ENCODE peak calls at places on chromosomes 2 and 18, in nine cellular contexts. One of them, this sample, is unnamed.

GRCh38 chr2:240818543-240819403 is 1.2 kb downstream of the KIF1A start:
- DNase-seq in cardiac fibroblast: no peak
- DNase-seq in AG04450: no peak
- DNase-seq in heart right ventricle: no peak
- DNase-seq in gastrocnemius medialis: no peak
- DNase-seq in pancreas: peak; percentile 64
- DNase-seq in GM12865: no peak
- DNase-seq in H1: peak; percentile 79
- DNase-seq in Peyer's patch: no peak
- DNase-seq in this sample: no peak

GRCh38 chr2:105612049-105612448 is 132.7 kb upstream of the NCK2 start:
- DNase-seq in cardiac fibroblast: no peak
- DNase-seq in AG04450: no peak
- DNase-seq in heart right ventricle: no peak
- DNase-seq in gastrocnemius medialis: no peak
- DNase-seq in pancreas: no peak
- DNase-seq in GM12865: no peak
- DNase-seq in H1: no peak
- DNase-seq in Peyer's patch: no peak
- DNase-seq in this sample: no peak

GRCh38 chr2:18814387-18814786 is 225.0 kb upstream of the NT5C1B start:
- DNase-seq in cardiac fibroblast: peak; percentile 62
- DNase-seq in AG04450: peak; percentile 58
- DNase-seq in heart right ventricle: no peak
- DNase-seq in gastrocnemius medialis: no peak
- DNase-seq in pancreas: no peak
- DNase-seq in GM12865: peak; percentile 12
- DNase-seq in H1: no peak
- DNase-seq in Peyer's patch: no peak
- DNase-seq in this sample: peak; percentile 77

GRCh38 chr2:212974692-212975091 is 176.7 kb downstream of the IKZF2 start:
- DNase-seq in cardiac fibroblast: peak; percentile 82
- DNase-seq in AG04450: peak; percentile 32
- DNase-seq in heart right ventricle: no peak
- DNase-seq in gastrocnemius medialis: no peak
- DNase-seq in pancreas: no peak
- DNase-seq in GM12865: no peak
- DNase-seq in H1: no peak
- DNase-seq in Peyer's patch: no peak
- DNase-seq in this sample: peak; percentile 82

GRCh38 chr2:156430236-156430977 is 5.8 kb upstream of the GPD2 start:
- DNase-seq in cardiac fibroblast: peak; percentile 22
- DNase-seq in AG04450: no peak
- DNase-seq in heart right ventricle: no peak
- DNase-seq in gastrocnemius medialis: no peak
- DNase-seq in pancreas: no peak
- DNase-seq in GM12865: no peak
- DNase-seq in H1: no peak
- DNase-seq in Peyer's patch: no peak
- DNase-seq in this sample: no peak

GRCh38 chr18:63273170-63273925 is 46.2 kb downstream of the BCL2 start:
- DNase-seq in cardiac fibroblast: no peak
- DNase-seq in AG04450: no peak
- DNase-seq in heart right ventricle: no peak
- DNase-seq in gastrocnemius medialis: no peak
- DNase-seq in pancreas: no peak
- DNase-seq in GM12865: no peak
- DNase-seq in H1: no peak
- DNase-seq in Peyer's patch: peak; percentile 48
- DNase-seq in this sample: no peak

GRCh38 chr2:2573658-2574293 is 242.7 kb upstream of the MYT1L start:
- DNase-seq in cardiac fibroblast: peak; percentile 8
- DNase-seq in AG04450: no peak
- DNase-seq in heart right ventricle: no peak
- DNase-seq in gastrocnemius medialis: no peak
- DNase-seq in pancreas: no peak
- DNase-seq in GM12865: peak; percentile 7
- DNase-seq in H1: peak; percentile 36
- DNase-seq in Peyer's patch: no peak
- DNase-seq in this sample: no peak

GRCh38 chr2:2787301-2787907 is 456.3 kb upstream of the MYT1L start:
- DNase-seq in cardiac fibroblast: no peak
- DNase-seq in AG04450: no peak
- DNase-seq in heart right ventricle: peak; percentile 48
- DNase-seq in gastrocnemius medialis: no peak
- DNase-seq in pancreas: no peak
- DNase-seq in GM12865: no peak
- DNase-seq in H1: no peak
- DNase-seq in Peyer's patch: no peak
- DNase-seq in this sample: no peak

GRCh38 chr2:212777020-212777491 is 238.5 kb upstream of the ERBB4 start:
- DNase-seq in cardiac fibroblast: peak; percentile 67
- DNase-seq in AG04450: no peak
- DNase-seq in heart right ventricle: no peak
- DNase-seq in gastrocnemius medialis: no peak
- DNase-seq in pancreas: no peak
- DNase-seq in GM12865: peak; percentile 38
- DNase-seq in H1: no peak
- DNase-seq in Peyer's patch: no peak
- DNase-seq in this sample: peak; percentile 13

GRCh38 chr2:169272035-169272434 is 90.3 kb downstream of the LRP2 start:
- DNase-seq in cardiac fibroblast: no peak
- DNase-seq in AG04450: no peak
- DNase-seq in heart right ventricle: no peak
- DNase-seq in gastrocnemius medialis: no peak
- DNase-seq in pancreas: no peak
- DNase-seq in GM12865: no peak
- DNase-seq in H1: no peak
- DNase-seq in Peyer's patch: no peak
- DNase-seq in this sample: no peak

GRCh38 chr2:120771556-120772208 is 36.0 kb downstream of the GLI2 start:
- DNase-seq in cardiac fibroblast: peak; percentile 89
- DNase-seq in AG04450: peak; percentile 72
- DNase-seq in heart right ventricle: peak; percentile 45
- DNase-seq in gastrocnemius medialis: no peak
- DNase-seq in pancreas: peak; percentile 24
- DNase-seq in GM12865: no peak
- DNase-seq in H1: no peak
- DNase-seq in Peyer's patch: no peak
- DNase-seq in this sample: peak; percentile 52

GRCh38 chr2:232588680-232589585 is 38.4 kb downstream of the EIF4E2 start:
- DNase-seq in cardiac fibroblast: peak; percentile 64
- DNase-seq in AG04450: peak; percentile 60
- DNase-seq in heart right ventricle: no peak
- DNase-seq in gastrocnemius medialis: peak; percentile 69
- DNase-seq in pancreas: peak; percentile 86
- DNase-seq in GM12865: no peak
- DNase-seq in H1: no peak
- DNase-seq in Peyer's patch: no peak
- DNase-seq in this sample: peak; percentile 70

GRCh38 chr18:37421349-37422080 is 144.1 kb downstream of the CELF4 start:
- DNase-seq in cardiac fibroblast: no peak
- DNase-seq in AG04450: no peak
- DNase-seq in heart right ventricle: no peak
- DNase-seq in gastrocnemius medialis: no peak
- DNase-seq in pancreas: no peak
- DNase-seq in GM12865: no peak
- DNase-seq in H1: no peak
- DNase-seq in Peyer's patch: no peak
- DNase-seq in this sample: no peak

GRCh38 chr2:168210216-168210897 is 37.0 kb downstream of the STK39 start:
- DNase-seq in cardiac fibroblast: no peak
- DNase-seq in AG04450: no peak
- DNase-seq in heart right ventricle: no peak
- DNase-seq in gastrocnemius medialis: no peak
- DNase-seq in pancreas: no peak
- DNase-seq in GM12865: no peak
- DNase-seq in H1: no peak
- DNase-seq in Peyer's patch: no peak
- DNase-seq in this sample: no peak

GRCh38 chr2:175686002-175686401 is 316.1 kb downstream of the LNPK start:
- DNase-seq in cardiac fibroblast: no peak
- DNase-seq in AG04450: no peak
- DNase-seq in heart right ventricle: no peak
- DNase-seq in gastrocnemius medialis: no peak
- DNase-seq in pancreas: no peak
- DNase-seq in GM12865: no peak
- DNase-seq in H1: no peak
- DNase-seq in Peyer's patch: no peak
- DNase-seq in this sample: no peak

DNA sequence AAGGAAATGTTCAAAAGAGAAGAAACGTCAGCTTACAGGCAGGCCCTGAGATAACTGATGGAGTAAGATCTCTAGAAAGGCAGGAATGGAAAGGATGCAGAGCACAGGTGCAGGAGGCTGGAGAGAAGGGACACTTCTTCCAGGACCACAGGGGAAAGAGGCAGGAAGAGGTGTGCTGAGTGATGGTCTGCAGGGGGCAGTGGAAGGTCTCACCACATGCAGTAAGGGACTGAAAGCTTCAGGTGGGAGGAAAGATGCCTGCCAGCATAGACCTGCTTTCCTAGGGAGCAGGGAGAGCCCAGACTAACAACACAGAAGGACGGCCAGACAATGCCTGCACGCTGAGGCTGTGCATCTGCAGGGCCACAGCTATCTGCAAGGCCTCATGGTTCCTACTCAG is 156.8 kb downstream of the L3MBTL4 start:
- DNase-seq in cardiac fibroblast: no peak
- DNase-seq in AG04450: no peak
- DNase-seq in heart right ventricle: no peak
- DNase-seq in gastrocnemius medialis: no peak
- DNase-seq in pancreas: no peak
- DNase-seq in GM12865: no peak
- DNase-seq in H1: no peak
- DNase-seq in Peyer's patch: no peak
- DNase-seq in this sample: no peak
- TF ChIP-seq CTCF in cardiac fibroblast: no peak
- TF ChIP-seq CTCF in AG04450: no peak
- TF ChIP-seq CTCF in heart right ventricle: no peak
- TF ChIP-seq CTCF in gastrocnemius medialis: no peak
- TF ChIP-seq CTCF in pancreas: no peak
- TF ChIP-seq CTCF in GM12865: no peak
- TF ChIP-seq CTCF in H1: peak; percentile 63
- TF ChIP-seq CTCF in Peyer's patch: no peak
- TF ChIP-seq CTCF in this sample: no peak

GRCh38 chr2:208320686-208321085 is 54.6 kb downstream of the PIKFYVE start:
- DNase-seq in cardiac fibroblast: peak; percentile 51
- DNase-seq in AG04450: no peak
- DNase-seq in heart right ventricle: peak; percentile 47
- DNase-seq in gastrocnemius medialis: peak; percentile 47
- DNase-seq in pancreas: no peak
- DNase-seq in GM12865: peak; percentile 64
- DNase-seq in H1: no peak
- DNase-seq in Peyer's patch: peak; percentile 57
- DNase-seq in this sample: no peak
- H3K4me3 ChIP-seq in cardiac fibroblast: no peak overlapping the region
- H3K4me3 ChIP-seq in AG04450: no peak overlapping the region
- H3K4me3 ChIP-seq in heart right ventricle: no peak overlapping the region
- H3K4me3 ChIP-seq in gastrocnemius medialis: no peak overlapping the region
- H3K4me3 ChIP-seq in pancreas: no peak overlapping the region
- H3K4me3 ChIP-seq in GM12865: no peak overlapping the region
- H3K4me3 ChIP-seq in H1: no peak overlapping the region
- H3K4me3 ChIP-seq in Peyer's patch: no peak overlapping the region
- H3K4me3 ChIP-seq in this sample: no peak overlapping the region

GRCh38 chr18:6327485-6327884 is 87.2 kb downstream of the L3MBTL4 start:
- DNase-seq in cardiac fibroblast: no peak
- DNase-seq in AG04450: no peak
- DNase-seq in heart right ventricle: no peak
- DNase-seq in gastrocnemius medialis: no peak
- DNase-seq in pancreas: no peak
- DNase-seq in GM12865: no peak
- DNase-seq in H1: no peak
- DNase-seq in Peyer's patch: no peak
- DNase-seq in this sample: no peak

GRCh38 chr18:6326566-6326965 is 88.1 kb downstream of the L3MBTL4 start:
- DNase-seq in cardiac fibroblast: no peak
- DNase-seq in AG04450: no peak
- DNase-seq in heart right ventricle: no peak
- DNase-seq in gastrocnemius medialis: no peak
- DNase-seq in pancreas: no peak
- DNase-seq in GM12865: no peak
- DNase-seq in H1: no peak
- DNase-seq in Peyer's patch: no peak
- DNase-seq in this sample: no peak

GRCh38 chr18:6328624-6329016 is 86.1 kb downstream of the L3MBTL4 start:
- DNase-seq in cardiac fibroblast: no peak
- DNase-seq in AG04450: no peak
- DNase-seq in heart right ventricle: no peak
- DNase-seq in gastrocnemius medialis: no peak
- DNase-seq in pancreas: no peak
- DNase-seq in GM12865: no peak
- DNase-seq in H1: no peak
- DNase-seq in Peyer's patch: no peak
- DNase-seq in this sample: no peak

GRCh38 chr18:6327895-6328623 is 86.7 kb downstream of the L3MBTL4 start:
- DNase-seq in cardiac fibroblast: no peak
- DNase-seq in AG04450: no peak
- DNase-seq in heart right ventricle: no peak
- DNase-seq in gastrocnemius medialis: no peak
- DNase-seq in pancreas: no peak
- DNase-seq in GM12865: no peak
- DNase-seq in H1: no peak
- DNase-seq in Peyer's patch: no peak
- DNase-seq in this sample: peak; percentile 24

DNA sequence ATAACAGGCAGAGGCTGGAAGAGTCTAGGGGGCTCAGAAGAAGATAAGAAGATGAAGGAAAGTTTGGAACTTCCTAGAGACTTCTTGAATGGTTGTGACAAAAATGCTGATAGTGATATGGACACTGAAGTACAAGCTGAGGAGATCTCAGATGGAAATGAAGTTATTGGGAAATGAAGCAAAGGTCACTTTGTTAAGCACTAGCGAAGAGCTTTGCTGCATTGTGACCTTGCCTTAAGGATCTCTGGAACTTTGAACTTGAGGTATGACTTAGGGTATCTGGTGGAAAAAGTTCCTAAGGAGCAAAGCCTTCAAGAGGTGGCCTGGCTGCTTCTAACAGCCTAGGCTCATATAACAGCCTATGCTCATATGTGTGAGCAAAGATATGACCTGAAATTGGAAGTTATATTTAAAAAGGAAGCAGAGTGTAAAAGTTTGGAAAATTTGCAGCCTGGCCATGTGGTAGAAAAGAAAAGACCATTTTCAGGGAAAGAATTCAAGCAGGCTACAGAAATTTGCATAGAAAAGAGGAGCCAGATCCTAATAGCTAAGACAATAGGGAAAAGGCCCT is 91.3 kb downstream of the L3MBTL4 start:
- DNase-seq in cardiac fibroblast: no peak
- DNase-seq in AG04450: no peak
- DNase-seq in heart right ventricle: no peak
- DNase-seq in gastrocnemius medialis: no peak
- DNase-seq in pancreas: no peak
- DNase-seq in GM12865: no peak
- DNase-seq in H1: no peak
- DNase-seq in Peyer's patch: no peak
- DNase-seq in this sample: no peak
- TF ChIP-seq CTCF in cardiac fibroblast: no peak
- TF ChIP-seq CTCF in AG04450: no peak
- TF ChIP-seq CTCF in heart right ventricle: no peak
- TF ChIP-seq CTCF in gastrocnemius medialis: no peak
- TF ChIP-seq CTCF in pancreas: no peak
- TF ChIP-seq CTCF in GM12865: no peak
- TF ChIP-seq CTCF in H1: no peak
- TF ChIP-seq CTCF in Peyer's patch: no peak
- TF ChIP-seq CTCF in this sample: no peak

GRCh38 chr2:217842038-217842437 is 160.8 kb downstream of the TNS1 start:
- DNase-seq in cardiac fibroblast: no peak
- DNase-seq in AG04450: no peak
- DNase-seq in heart right ventricle: no peak
- DNase-seq in gastrocnemius medialis: no peak
- DNase-seq in pancreas: no peak
- DNase-seq in GM12865: no peak
- DNase-seq in H1: no peak
- DNase-seq in Peyer's patch: no peak
- DNase-seq in this sample: no peak
- H3K4me3 ChIP-seq in cardiac fibroblast: no peak overlapping the region
- H3K4me3 ChIP-seq in AG04450: no peak overlapping the region
- H3K4me3 ChIP-seq in heart right ventricle: no peak overlapping the region
- H3K4me3 ChIP-seq in gastrocnemius medialis: no peak overlapping the region
- H3K4me3 ChIP-seq in pancreas: no peak overlapping the region
- H3K4me3 ChIP-seq in GM12865: no peak overlapping the region
- H3K4me3 ChIP-seq in H1: no peak overlapping the region
- H3K4me3 ChIP-seq in Peyer's patch: no peak overlapping the region
- H3K4me3 ChIP-seq in this sample: no peak overlapping the region